ENCODE peak calls at places on chromosomes 1 and 21, in four cellular contexts. One of them, this sample, is unnamed.

GRCh38 chr1:27111771-27112573 is 43.0 kb downstream of the SLC9A1 start:
- DNase-seq in HEK293T: no peak
- DNase-seq in HepG2: peak
- DNase-seq in WTC11: no peak
- DNase-seq in this sample: peak

GRCh38 chr1:76861149-76861548 is 6.1 kb upstream of the ST6GALNAC5 start:
- DNase-seq in HEK293T: no peak
- DNase-seq in HepG2: no peak
- DNase-seq in WTC11: no peak
- DNase-seq in this sample: no peak

GRCh38 chr1:232274236-232274855 is 355.6 kb downstream of the SIPA1L2 start:
- DNase-seq in HEK293T: no peak
- DNase-seq in HepG2: no peak
- DNase-seq in WTC11: no peak
- DNase-seq in this sample: no peak

GRCh38 chr1:60265560-60266535 is 192.3 kb upstream of the C1orf87 start:
- DNase-seq in HEK293T: no peak
- DNase-seq in HepG2: peak
- DNase-seq in WTC11: no peak
- DNase-seq in this sample: no peak

GRCh38 chr1:223233410-223234163 is 90.5 kb upstream of the TLR5 start:
- DNase-seq in HEK293T: no peak
- DNase-seq in HepG2: peak
- DNase-seq in WTC11: no peak
- DNase-seq in this sample: peak

GRCh38 chr1:153545067-153546055 is at the start of gene S100A4:
- DNase-seq in HEK293T: peak
- DNase-seq in HepG2: peak
- DNase-seq in WTC11: peak
- DNase-seq in this sample: peak

GRCh38 chr1:15919316-15919715 is 56.6 kb downstream of the ZBTB17 start:
- DNase-seq in HEK293T: no peak
- DNase-seq in HepG2: no peak
- DNase-seq in WTC11: no peak
- DNase-seq in this sample: no peak

GRCh38 chr1:35968396-35968795 is 37.5 kb downstream of the AGO3 start:
- DNase-seq in HEK293T: no peak
- DNase-seq in HepG2: no peak
- DNase-seq in WTC11: no peak
- DNase-seq in this sample: no peak

GRCh38 chr1:171280596-171280995 is 32.3 kb downstream of the FMO1 start:
- DNase-seq in HEK293T: no peak
- DNase-seq in HepG2: no peak
- DNase-seq in WTC11: no peak
- DNase-seq in this sample: no peak

GRCh38 chr1:53431725-53432306 is 27.4 kb upstream of the DMRTB1 start:
- DNase-seq in HEK293T: no peak
- DNase-seq in HepG2: no peak
- DNase-seq in WTC11: no peak
- DNase-seq in this sample: no peak

GRCh38 chr1:118739421-118739930 is 248.7 kb downstream of the TBX15 start:
- DNase-seq in HEK293T: no peak
- DNase-seq in HepG2: no peak
- DNase-seq in WTC11: peak
- DNase-seq in this sample: no peak

GRCh38 chr21:42851812-42852665 is 27.3 kb downstream of the WDR4 start:
- DNase-seq in HEK293T: no peak
- DNase-seq in HepG2: no peak
- DNase-seq in WTC11: no peak
- DNase-seq in this sample: no peak

GRCh38 chr1:77489910-77490309 is 192.5 kb downstream of the ZZZ3 start:
- DNase-seq in HEK293T: no peak
- DNase-seq in HepG2: no peak
- DNase-seq in WTC11: no peak
- DNase-seq in this sample: no peak

GRCh38 chr1:1755426-1755825 is 22.8 kb downstream of the NADK start:
- DNase-seq in HEK293T: no peak
- DNase-seq in HepG2: no peak
- DNase-seq in WTC11: no peak
- DNase-seq in this sample: no peak

GRCh38 chr1:155177192-155177917 is 3.7 kb downstream of the TRIM46 start:
- DNase-seq in HEK293T: no peak
- DNase-seq in HepG2: no peak
- DNase-seq in WTC11: no peak
- DNase-seq in this sample: no peak

GRCh38 chr1:12338017-12338416 is 108.2 kb downstream of the VPS13D start:
- DNase-seq in HEK293T: no peak
- DNase-seq in HepG2: no peak
- DNase-seq in WTC11: no peak
- DNase-seq in this sample: no peak

GRCh38 chr1:77542784-77543183 is 139.7 kb downstream of the ZZZ3 start:
- DNase-seq in HEK293T: no peak
- DNase-seq in HepG2: no peak
- DNase-seq in WTC11: no peak
- DNase-seq in this sample: no peak

GRCh38 chr21:26833460-26833939 is 11.7 kb downstream of the ADAMTS1 start:
- DNase-seq in HEK293T: no peak
- DNase-seq in HepG2: no peak
- DNase-seq in WTC11: no peak
- DNase-seq in this sample: no peak

GRCh38 chr1:214717323-214717722 is 114.3 kb downstream of the CENPF start:
- DNase-seq in HEK293T: no peak
- DNase-seq in HepG2: no peak
- DNase-seq in WTC11: no peak
- DNase-seq in this sample: no peak

GRCh38 chr1:235122348-235122747 is 6.3 kb downstream of the TOMM20 start:
- DNase-seq in HEK293T: no peak
- DNase-seq in HepG2: no peak
- DNase-seq in WTC11: no peak
- DNase-seq in this sample: no peak

GRCh38 chr1:5575396-5576110 is 416.7 kb downstream of the NPHP4 start:
- DNase-seq in HEK293T: no peak
- DNase-seq in HepG2: no peak
- DNase-seq in WTC11: no peak
- DNase-seq in this sample: no peak

GRCh38 chr1:30890502-30891222 is 17.9 kb downstream of the SDC3 start:
- DNase-seq in HEK293T: no peak
- DNase-seq in HepG2: no peak
- DNase-seq in WTC11: no peak
- DNase-seq in this sample: no peak

GRCh38 chr1:223844962-223845809 is 561 bp downstream of the TP53BP2 start:
- DNase-seq in HEK293T: peak
- DNase-seq in HepG2: peak
- DNase-seq in WTC11: no peak
- DNase-seq in this sample: no peak

GRCh38 chr21:35204850-35205564 is 155.9 kb upstream of the RUNX1 start:
- DNase-seq in HEK293T: no peak
- DNase-seq in HepG2: no peak
- DNase-seq in WTC11: no peak
- DNase-seq in this sample: peak

GRCh38 chr1:88961081-88961480 is 31.3 kb downstream of the KYAT3 start:
- DNase-seq in HEK293T: no peak
- DNase-seq in HepG2: no peak
- DNase-seq in WTC11: no peak
- DNase-seq in this sample: no peak
- TF ChIP-seq ELF4 in HEK293T: no peak
- TF ChIP-seq ELF4 in HepG2: no peak
- TF ChIP-seq ELF4 in WTC11: no peak
- TF ChIP-seq ELF4 in this sample: no peak

DNA sequence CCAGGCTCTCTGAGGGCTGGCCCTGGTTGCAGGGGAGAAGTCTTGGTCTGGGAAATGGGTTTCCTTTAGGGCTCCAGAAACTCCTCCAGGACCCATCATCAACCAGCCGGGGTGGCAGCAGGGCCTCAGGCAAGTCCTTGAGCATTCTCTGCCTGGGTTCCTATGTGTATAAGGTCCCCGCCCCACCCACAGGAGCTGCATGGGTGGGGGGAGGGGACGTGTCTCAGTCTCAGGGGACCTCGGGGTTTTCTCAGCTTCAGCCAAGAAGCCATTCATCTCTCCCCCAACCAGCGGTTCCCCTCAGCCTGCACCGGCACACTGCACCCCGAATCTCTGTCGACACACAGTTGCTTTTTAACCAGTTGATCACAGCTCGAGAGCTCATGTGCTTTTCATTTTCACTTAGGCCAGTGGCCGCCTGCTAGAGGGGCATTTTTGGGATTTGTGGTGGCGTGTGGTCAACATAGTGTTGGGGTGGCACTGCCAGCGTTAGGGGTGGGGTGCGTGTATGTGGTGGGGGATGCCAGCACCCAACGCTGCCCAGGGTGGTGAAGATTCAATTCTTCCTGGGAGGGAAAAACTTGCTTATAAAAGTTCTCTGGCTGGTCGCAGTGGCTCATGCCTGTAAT is 6.5 kb downstream of the RUNX3 start:
- DNase-seq in HEK293T: no peak
- DNase-seq in HepG2: no peak
- DNase-seq in WTC11: no peak
- DNase-seq in this sample: no peak
- TF ChIP-seq ELF4 in HEK293T: no peak
- TF ChIP-seq ELF4 in HepG2: no peak
- TF ChIP-seq ELF4 in WTC11: no peak
- TF ChIP-seq ELF4 in this sample: no peak

GRCh38 chr1:10586125-10586524 is 111.4 kb downstream of the PEX14 start:
- DNase-seq in HEK293T: no peak
- DNase-seq in HepG2: no peak
- DNase-seq in WTC11: no peak
- DNase-seq in this sample: no peak
- TF ChIP-seq ELF4 in HEK293T: no peak
- TF ChIP-seq ELF4 in HepG2: no peak
- TF ChIP-seq ELF4 in WTC11: no peak
- TF ChIP-seq ELF4 in this sample: no peak

GRCh38 chr1:205593967-205594366 is 37.8 kb downstream of the ELK4 start:
- DNase-seq in HEK293T: no peak
- DNase-seq in HepG2: no peak
- DNase-seq in WTC11: no peak
- DNase-seq in this sample: no peak
- TF ChIP-seq ELF4 in HEK293T: no peak
- TF ChIP-seq ELF4 in HepG2: no peak
- TF ChIP-seq ELF4 in WTC11: no peak
- TF ChIP-seq ELF4 in this sample: no peak